ENCODE peak calls at places on chromosomes 3 and 15, in ten cellular contexts. W, I, L, R, J, T, G, S, O and F are unnamed samples.

GRCh38 chr3:160575589-160575988 is 10.2 kb upstream of the KPNA4 start:
- DNase-seq in W (no peak), I (peak; percentile 28), L (no peak), R (no peak), J (no peak), T (no peak), G (no peak), S (peak; percentile 4), O (no peak), F (no peak)

GRCh38 chr3:14001136-14001535 is 121.3 kb upstream of the WNT7A start:
- DNase-seq in W (no peak), I (no peak), L (no peak), R (no peak), J (no peak), T (no peak), G (peak; percentile 6), S (no peak), O (no peak), F (no peak)

GRCh38 chr3:175741951-175742350 is 882.8 kb downstream of the NAALADL2 start:
- DNase-seq in W (no peak), I (no peak), L (no peak), R (no peak), J (no peak), T (no peak), G (no peak), S (no peak), O (no peak), F (no peak)

GRCh38 chr3:16318216-16318615 is 53.2 kb downstream of the OXNAD1 start:
- DNase-seq in W (no peak), I (no peak), L (no peak), R (no peak), J (peak; percentile 47), T (no peak), G (no peak), S (no peak), O (no peak), F (no peak)

GRCh38 chr15:93913310-93913709 is 318.1 kb upstream of the MCTP2 start:
- DNase-seq in W (no peak), I (no peak), L (no peak), R (no peak), J (no peak), T (no peak), G (no peak), S (no peak), O (no peak), F (no peak)

GRCh38 chr15:88623061-88623460 is 1.9 kb downstream of the AEN start:
- DNase-seq in W (peak; percentile 63), I (peak; percentile 28), L (no peak), R (peak; percentile 23), J (peak; percentile 91), T (peak; percentile 47), G (peak; percentile 77), S (peak; percentile 44), O (no peak), F (no peak)

GRCh38 chr15:33737687-33738606 is 230.3 kb upstream of the CHRM5 start:
- DNase-seq in W (peak; percentile 65), I (peak; percentile 69), L (no peak), R (peak; percentile 13), J (peak; percentile 53), T (peak; percentile 53), G (no peak), S (peak; percentile 72), O (peak; percentile 21), F (peak; percentile 50)

GRCh38 chr15:101068961-101069734 is 150.0 kb downstream of the LRRK1 start:
- DNase-seq in W (no peak), I (peak; percentile 92), L (no peak), R (no peak), J (peak; percentile 13), T (no peak), G (no peak), S (peak; percentile 99), O (no peak), F (no peak)

GRCh38 chr15:67248106-67248505 is 6.4 kb downstream of the AAGAB start:
- DNase-seq in W (no peak), I (no peak), L (no peak), R (no peak), J (no peak), T (no peak), G (no peak), S (no peak), O (no peak), F (no peak)

GRCh38 chr15:39426552-39427532 is 154.0 kb upstream of the THBS1 start:
- DNase-seq in W (peak; percentile 90), I (no peak), L (no peak), R (peak; percentile 85), J (peak; percentile 76), T (peak; percentile 61), G (no peak), S (no peak), O (peak; percentile 50), F (peak; percentile 4)

GRCh38 chr15:79844221-79844620 is 52.6 kb downstream of the MTHFS start:
- DNase-seq in W (no peak), I (no peak), L (no peak), R (no peak), J (no peak), T (no peak), G (no peak), S (no peak), O (no peak), F (no peak)

GRCh38 chr3:14143271-14143605 is 18.4 kb downstream of the TMEM43 start:
- DNase-seq in W (peak; percentile 27), I (no peak), L (no peak), R (no peak), J (peak; percentile 62), T (no peak), G (peak; percentile 14), S (no peak), O (no peak), F (no peak)

GRCh38 chr3:126526668-126527005 is 2.7 kb downstream of the CHST13 start:
- DNase-seq in W (no peak), I (no peak), L (peak; percentile 14), R (no peak), J (no peak), T (no peak), G (no peak), S (no peak), O (no peak), F (no peak)

GRCh38 chr3:112132975-112133448 is at the start of gene GCSAM:
- DNase-seq in W (no peak), I (no peak), L (peak; percentile 34), R (no peak), J (no peak), T (no peak), G (no peak), S (no peak), O (peak; percentile 68), F (peak; percentile 38)